ENCODE peak calls at places on chromosomes 5 and 9, in nine cellular contexts. K, W, V, N, T, H, A, R and L are unnamed samples. For H3K4me1, the result is how much of the 10 kb centered on the place peaks cover.

GRCh38 chr9:84991506-84991855 is 322.0 kb downstream of the NTRK2 start:
- DNase-seq in K (no peak), W (no peak), V (no peak), N (no peak), T (no peak), H (no peak), A (no peak), R (no peak), L (no peak)

GRCh38 chr9:89362647-89363310 is 44.5 kb downstream of the SECISBP2 start:
- DNase-seq in K (no peak), W (no peak), V (no peak), N (no peak), T (no peak), H (peak), A (no peak), R (no peak), L (no peak)

GRCh38 chr9:104780796-104781395 is 17.0 kb downstream of the NIPSNAP3B start:
- DNase-seq in K (no peak), W (no peak), V (peak), N (no peak), T (no peak), H (no peak), A (peak), R (peak), L (no peak)

GRCh38 chr5:151005975-151006576 is 14.3 kb upstream of the GPX3 start:
- DNase-seq in K (no peak), W (no peak), V (peak), N (peak), T (peak), H (peak), A (no peak), R (no peak), L (peak)

GRCh38 chr5:79030663-79031480 is 38.6 kb downstream of the DMGDH start:
- DNase-seq in K (no peak), W (no peak), V (no peak), N (no peak), T (no peak), H (no peak), A (no peak), R (no peak), L (no peak)

GRCh38 chr9:16146661-16147060 is 593.8 kb downstream of the CCDC171 start:
- DNase-seq in K (no peak), W (no peak), V (no peak), N (no peak), T (no peak), H (no peak), A (no peak), R (no peak), L (no peak)

GRCh38 chr9:89674667-89675402 is 70.0 kb downstream of the GADD45G start:
- DNase-seq in K (no peak), W (peak), V (peak), N (peak), T (peak), H (no peak), A (no peak), R (no peak), L (peak)

GRCh38 chr5:32311404-32312193 is 1.1 kb downstream of the MTMR12 start:
- DNase-seq in K (no peak), W (no peak), V (no peak), N (no peak), T (no peak), H (no peak), A (no peak), R (no peak), L (no peak)

GRCh38 chr9:134785325-134786108 is 95.1 kb upstream of the FCN2 start:
- DNase-seq in K (no peak), W (no peak), V (peak), N (no peak), T (peak), H (peak), A (no peak), R (no peak), L (no peak)

GRCh38 chr5:1144089-1144488 is 32.2 kb upstream of the SLC12A7 start:
- DNase-seq in K (no peak), W (no peak), V (no peak), N (no peak), T (no peak), H (no peak), A (no peak), R (no peak), L (no peak)

GRCh38 chr5:93929146-93929545 is 187.7 kb upstream of the POU5F2 start:
- DNase-seq in K (no peak), W (no peak), V (peak), N (no peak), T (no peak), H (no peak), A (no peak), R (no peak), L (no peak)

GRCh38 chr5:148561712-148562365 is 92.5 kb downstream of the HTR4 start:
- DNase-seq in K (no peak), W (no peak), V (no peak), N (peak), T (no peak), H (no peak), A (no peak), R (no peak), L (no peak)

GRCh38 chr9:114112325-114112724 is 13.2 kb upstream of the KIF12 start:
- DNase-seq in K (no peak), W (peak), V (peak), N (no peak), T (no peak), H (no peak), A (no peak), R (no peak), L (no peak)

GRCh38 chr5:181188700-181189362 is 16.2 kb downstream of the TRIM7 start:
- DNase-seq in K (peak), W (peak), V (peak), N (peak), T (peak), H (peak), A (peak), R (peak), L (peak)

GRCh38 chr5:180333661-180334060 is 19.5 kb downstream of the GFPT2 start:
- DNase-seq in K (no peak), W (no peak), V (peak), N (no peak), T (no peak), H (peak), A (peak), R (no peak), L (no peak)

GRCh38 chr9:93236541-93237206 is 52.7 kb downstream of the WNK2 start:
- DNase-seq in K (no peak), W (no peak), V (no peak), N (no peak), T (no peak), H (no peak), A (no peak), R (no peak), L (no peak)

GRCh38 chr5:142843029-142843905 is 73.1 kb downstream of the ARHGAP26 start:
- DNase-seq in K (no peak), W (no peak), V (no peak), N (no peak), T (peak), H (peak), A (no peak), R (no peak), L (no peak)

GRCh38 chr5:169910393-169910792 is 69.9 kb downstream of the INSYN2B start:
- DNase-seq in K (no peak), W (no peak), V (no peak), N (no peak), T (no peak), H (no peak), A (no peak), R (no peak), L (no peak)

GRCh38 chr5:172427202-172427601 is 27.1 kb downstream of the SH3PXD2B start:
- DNase-seq in K (no peak), W (no peak), V (no peak), N (no peak), T (no peak), H (no peak), A (no peak), R (no peak), L (no peak)

GRCh38 chr5:72185717-72186388 is 78.6 kb downstream of the MAP1B start:
- DNase-seq in K (no peak), W (no peak), V (peak), N (no peak), T (peak), H (no peak), A (no peak), R (no peak), L (no peak)

GRCh38 chr9:18710089-18710488 is 236.1 kb downstream of the ADAMTSL1 start:
- DNase-seq in K (no peak), W (peak), V (peak), N (no peak), T (no peak), H (no peak), A (no peak), R (no peak), L (no peak)

GRCh38 chr5:99706160-99706559 is 777.4 kb upstream of the CHD1 start:
- DNase-seq in K (no peak), W (no peak), V (no peak), N (no peak), T (no peak), H (no peak), A (no peak), R (no peak), L (no peak)

GRCh38 chr9:125760537-125760936 is 13.4 kb downstream of the PBX3 start:
- DNase-seq in K (no peak), W (no peak), V (no peak), N (no peak), T (no peak), H (no peak), A (no peak), R (no peak), L (no peak)

GRCh38 chr9:125761685-125762084 is 14.5 kb downstream of the PBX3 start:
- DNase-seq in K (no peak), W (no peak), V (no peak), N (no peak), T (no peak), H (no peak), A (no peak), R (no peak), L (no peak)

GRCh38 chr9:125764198-125764597 is 17.0 kb downstream of the PBX3 start:
- DNase-seq in K (no peak), W (no peak), V (no peak), N (no peak), T (no peak), H (no peak), A (no peak), R (no peak), L (no peak)

GRCh38 chr9:125766468-125767221 is 19.5 kb downstream of the PBX3 start:
- DNase-seq in K (no peak), W (no peak), V (no peak), N (no peak), T (no peak), H (no peak), A (no peak), R (no peak), L (no peak)

GRCh38 chr9:125763373-125763772 is 16.2 kb downstream of the PBX3 start:
- DNase-seq in K (no peak), W (no peak), V (peak), N (no peak), T (no peak), H (no peak), A (peak), R (no peak), L (no peak)
- H3K4me3 ChIP-seq in K (no peak), W (no peak), V (no peak), N (no peak), T (peak), H (no peak), A (no peak), R (no peak), L (no peak)

DNA sequence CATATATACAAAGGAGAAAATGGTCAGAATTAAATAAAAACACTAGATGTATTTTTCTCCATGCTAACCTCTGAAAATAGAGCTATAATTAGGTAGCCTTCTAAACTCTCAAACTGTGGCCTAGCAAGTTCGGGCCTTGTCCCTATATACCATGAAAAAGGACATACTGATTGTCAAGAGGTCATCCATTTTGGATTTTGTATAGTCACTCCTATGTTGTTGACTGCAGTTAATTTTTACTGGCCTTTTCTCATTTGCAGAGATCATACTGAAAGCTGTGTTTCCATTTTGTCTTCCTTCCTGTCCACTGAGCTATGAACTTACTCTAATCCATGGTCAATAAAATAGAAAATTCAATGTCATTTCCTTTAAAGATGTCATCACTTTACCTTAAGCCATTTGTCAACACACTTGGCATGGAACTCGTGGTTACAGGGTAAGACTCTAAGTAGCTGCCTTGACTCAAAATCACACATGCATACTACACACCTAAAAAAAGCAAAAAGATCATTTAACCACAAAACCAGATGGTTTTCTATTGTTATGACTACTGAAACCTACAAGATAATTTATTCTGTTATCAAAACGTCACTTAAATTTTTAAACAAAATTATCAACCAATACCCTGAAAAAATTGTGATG is 58.0 kb downstream of the RNF38 start:
- DNase-seq in K (no peak), W (no peak), V (peak), N (no peak), T (no peak), H (no peak), A (no peak), R (no peak), L (no peak)
- H3K4me1 ChIP-seq in K (under half), W (under half), V (under half), N (under half), T (under half), H (under half), A (under half), R (under half), L (under half)

DNA sequence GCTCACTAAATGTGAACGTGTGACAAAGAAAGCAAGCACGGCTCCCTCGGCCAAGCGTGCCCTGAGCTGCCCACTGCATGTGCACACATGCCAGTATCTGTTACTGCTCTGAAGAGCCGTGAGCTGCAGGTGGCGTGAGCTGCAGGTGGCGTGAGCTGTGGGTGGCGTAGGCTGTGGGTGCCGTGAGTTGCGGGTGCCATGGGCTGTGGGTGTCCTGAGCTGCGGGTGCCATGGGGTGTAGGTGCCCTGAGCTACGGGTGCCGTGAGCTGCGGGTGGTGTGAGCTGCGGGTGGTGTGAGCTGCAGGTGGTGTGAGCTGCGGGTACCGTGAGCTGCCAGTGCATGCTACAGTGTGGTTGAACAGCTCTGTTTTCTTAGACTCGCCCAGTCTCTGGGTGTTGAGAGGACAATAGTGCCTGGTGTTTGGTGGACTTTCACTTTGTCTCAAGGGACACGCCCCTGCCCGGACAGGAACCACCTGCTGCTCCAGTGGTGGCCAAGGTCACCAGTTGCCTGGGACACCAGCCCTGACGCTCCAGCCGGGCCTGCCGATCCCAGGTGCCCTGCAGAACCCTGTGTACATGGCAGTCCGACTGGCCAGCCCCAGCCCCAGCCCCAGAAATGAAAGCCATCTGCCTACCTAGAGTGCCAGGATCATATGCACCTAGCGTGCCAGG is 6.7 kb downstream of the CCDC187 start:
- DNase-seq in K (no peak), W (no peak), V (no peak), N (peak), T (no peak), H (no peak), A (no peak), R (no peak), L (peak)
- H3K4me3 ChIP-seq in K (no peak), W (no peak), V (no peak), N (peak), T (no peak), H (no peak), A (no peak), R (no peak), L (no peak)

DNA sequence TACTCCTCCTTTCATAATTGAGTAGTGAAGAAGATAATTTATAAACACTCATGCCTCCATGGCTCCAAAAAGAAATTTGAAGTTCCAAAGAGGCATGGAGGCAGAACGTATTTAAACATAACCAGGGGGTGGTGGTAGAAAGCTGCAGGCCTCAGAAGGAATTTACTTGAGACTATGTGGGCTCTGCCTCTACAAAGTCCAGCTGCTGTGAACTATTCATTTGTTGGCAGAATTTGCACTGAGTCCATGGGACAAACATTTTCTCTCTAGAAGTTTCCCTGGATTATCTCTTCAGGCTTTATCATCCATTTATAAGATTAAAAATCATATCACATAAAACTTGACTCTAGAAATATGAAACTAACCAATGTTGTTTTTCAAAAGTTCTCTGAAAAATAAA is 258.4 kb downstream of the ENC1 start:
- DNase-seq in K (no peak), W (no peak), V (no peak), N (no peak), T (no peak), H (no peak), A (no peak), R (no peak), L (no peak)
- H3K4me1 ChIP-seq in K (under half), W (under half), V (under half), N (under half), T (half or more), H (under half), A (under half), R (under half), L (under half)

GRCh38 chr5:6826756-6827155 is 113.5 kb downstream of the TENT4A start:
- DNase-seq in K (no peak), W (no peak), V (no peak), N (no peak), T (no peak), H (no peak), A (no peak), R (no peak), L (no peak)
- H3K4me3 ChIP-seq in K (no peak), W (no peak), V (no peak), N (no peak), T (no peak), H (no peak), A (no peak), R (no peak), L (no peak)

GRCh38 chr5:14265574-14265973 is 122.4 kb downstream of the TRIO start:
- DNase-seq in K (no peak), W (no peak), V (peak), N (no peak), T (no peak), H (no peak), A (peak), R (no peak), L (no peak)
- H3K4me1 ChIP-seq in K (under half), W (under half), V (under half), N (half or more), T (half or more), H (under half), A (half or more), R (under half), L (under half)